ENCODE peak calls at places on chromosomes 4 and X, in five cellular contexts. One of them, this sample, is unnamed. For H3K4me1, the result is how much of the 10 kb centered on the place peaks cover.

GRCh38 chr4:32135642-32136041 is 1415.5 kb downstream of the PCDH7 start:
- DNase-seq in Peyer's patch: no peak
- DNase-seq in K562: no peak
- DNase-seq in spleen: no peak
- DNase-seq in right lobe of liver: no peak
- DNase-seq in this sample: no peak

GRCh38 chrX:110409925-110410324 is 51.3 kb downstream of the RTL9 start:
- DNase-seq in Peyer's patch: no peak
- DNase-seq in K562: peak
- DNase-seq in spleen: no peak
- DNase-seq in right lobe of liver: no peak
- DNase-seq in this sample: no peak

GRCh38 chr4:165439981-165440380 is 61.2 kb downstream of the CPE start:
- DNase-seq in Peyer's patch: no peak
- DNase-seq in K562: no peak
- DNase-seq in spleen: no peak
- DNase-seq in right lobe of liver: no peak
- DNase-seq in this sample: no peak

GRCh38 chr4:55186123-55186522 is 60.7 kb upstream of the KDR start:
- DNase-seq in Peyer's patch: no peak
- DNase-seq in K562: no peak
- DNase-seq in spleen: no peak
- DNase-seq in right lobe of liver: no peak
- DNase-seq in this sample: no peak

GRCh38 chrX:896256-896655 is 265.7 kb downstream of the SHOX start:
- DNase-seq in Peyer's patch: no peak
- DNase-seq in K562: no peak
- DNase-seq in spleen: no peak
- DNase-seq in right lobe of liver: no peak
- DNase-seq in this sample: no peak

GRCh38 chrX:115689931-115690330 is 129.0 kb downstream of the PLS3 start:
- DNase-seq in Peyer's patch: no peak
- DNase-seq in K562: no peak
- DNase-seq in spleen: no peak
- DNase-seq in right lobe of liver: no peak
- DNase-seq in this sample: peak

GRCh38 chrX:39199429-39199828 is 398.2 kb downstream of the MID1IP1 start:
- DNase-seq in Peyer's patch: no peak
- DNase-seq in K562: no peak
- DNase-seq in spleen: no peak
- DNase-seq in right lobe of liver: no peak
- DNase-seq in this sample: no peak

GRCh38 chr4:76896731-76897521 is 1.0 kb downstream of the SOWAHB start:
- DNase-seq in Peyer's patch: peak
- DNase-seq in K562: no peak
- DNase-seq in spleen: no peak
- DNase-seq in right lobe of liver: peak
- DNase-seq in this sample: peak

GRCh38 chr4:71564775-71565174 is 219.1 kb downstream of the GC start:
- DNase-seq in Peyer's patch: no peak
- DNase-seq in K562: no peak
- DNase-seq in spleen: no peak
- DNase-seq in right lobe of liver: no peak
- DNase-seq in this sample: no peak

GRCh38 chrX:80335062-80335830 is 85.0 kb upstream of the TENT5D start:
- DNase-seq in Peyer's patch: peak
- DNase-seq in K562: peak
- DNase-seq in spleen: peak
- DNase-seq in right lobe of liver: peak
- DNase-seq in this sample: peak

GRCh38 chr4:151678048-151678853 is 82.6 kb downstream of the GATB start:
- DNase-seq in Peyer's patch: no peak
- DNase-seq in K562: no peak
- DNase-seq in spleen: no peak
- DNase-seq in right lobe of liver: no peak
- DNase-seq in this sample: no peak

GRCh38 chr4:8391972-8392371 is 48.6 kb downstream of the ACOX3 start:
- DNase-seq in Peyer's patch: peak
- DNase-seq in K562: no peak
- DNase-seq in spleen: no peak
- DNase-seq in right lobe of liver: no peak
- DNase-seq in this sample: no peak
- TF ChIP-seq POLR2A in Peyer's patch: no peak
- TF ChIP-seq POLR2A in K562: no peak
- TF ChIP-seq POLR2A in spleen: no peak
- TF ChIP-seq POLR2A in right lobe of liver: no peak
- TF ChIP-seq POLR2A in this sample: no peak

DNA sequence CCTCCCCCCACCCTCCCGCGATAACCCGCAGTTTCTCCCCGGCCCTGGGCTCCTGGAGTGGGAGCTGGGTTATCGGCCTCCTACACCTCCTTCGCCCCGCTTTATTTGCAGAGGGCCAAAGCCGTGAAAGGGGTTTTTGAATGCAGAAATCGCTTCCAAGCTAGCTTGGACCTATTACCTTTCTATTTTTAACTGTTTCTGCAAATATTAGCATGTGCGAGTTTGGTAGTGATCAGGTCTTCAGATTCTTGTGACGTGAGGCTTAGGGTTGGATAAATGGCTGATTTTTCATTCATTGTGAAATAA is 1.3 kb downstream of the USP9X start:
- DNase-seq in Peyer's patch: no peak
- DNase-seq in K562: peak
- DNase-seq in spleen: no peak
- DNase-seq in right lobe of liver: no peak
- DNase-seq in this sample: peak
- H3K4me3 ChIP-seq in Peyer's patch: peak
- H3K4me3 ChIP-seq in K562: peak
- H3K4me3 ChIP-seq in spleen: peak
- H3K4me3 ChIP-seq in right lobe of liver: peak
- H3K4me3 ChIP-seq in this sample: peak

GRCh38 chr4:185801471-185801870 is 10.5 kb downstream of the SORBS2 start:
- DNase-seq in Peyer's patch: no peak
- DNase-seq in K562: no peak
- DNase-seq in spleen: no peak
- DNase-seq in right lobe of liver: no peak
- DNase-seq in this sample: no peak
- H3K4me1 ChIP-seq in Peyer's patch: under half
- H3K4me1 ChIP-seq in K562: under half
- H3K4me1 ChIP-seq in spleen: under half
- H3K4me1 ChIP-seq in right lobe of liver: under half
- H3K4me1 ChIP-seq in this sample: under half

DNA sequence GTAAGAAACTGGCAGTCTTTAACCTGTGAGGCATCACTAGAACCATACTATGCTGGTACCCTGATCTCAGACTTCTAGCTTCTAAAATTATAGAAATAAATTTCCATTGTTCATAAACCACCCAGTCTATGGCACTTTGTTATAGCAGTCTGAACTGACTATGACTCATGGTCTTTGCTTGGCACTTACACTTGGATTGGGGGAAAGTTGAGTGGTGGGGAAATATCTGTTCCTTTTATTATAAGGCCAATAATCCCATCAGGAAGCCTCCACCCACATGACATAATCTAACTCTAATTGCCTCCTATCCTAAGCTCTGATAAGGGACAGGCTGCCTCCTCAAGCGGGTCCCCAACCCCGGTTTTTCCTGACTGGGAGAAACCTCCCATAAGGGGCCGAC is 61.4 kb upstream of the PACRGL start:
- DNase-seq in Peyer's patch: no peak
- DNase-seq in K562: no peak
- DNase-seq in spleen: no peak
- DNase-seq in right lobe of liver: no peak
- DNase-seq in this sample: no peak
- TF ChIP-seq POLR2A in Peyer's patch: no peak
- TF ChIP-seq POLR2A in K562: no peak
- TF ChIP-seq POLR2A in spleen: no peak
- TF ChIP-seq POLR2A in right lobe of liver: no peak
- TF ChIP-seq POLR2A in this sample: no peak

GRCh38 chr4:155371432-155372043 is 5.2 kb downstream of the MAP9 start:
- DNase-seq in Peyer's patch: no peak
- DNase-seq in K562: peak
- DNase-seq in spleen: no peak
- DNase-seq in right lobe of liver: no peak
- DNase-seq in this sample: no peak

GRCh38 chr4:155376387-155377268 is at the start of gene MAP9:
- DNase-seq in Peyer's patch: peak
- DNase-seq in K562: peak
- DNase-seq in spleen: peak
- DNase-seq in right lobe of liver: peak
- DNase-seq in this sample: peak

GRCh38 chr4:155377281-155377680 is 516 bp upstream of the MAP9 start:
- DNase-seq in Peyer's patch: no peak
- DNase-seq in K562: no peak
- DNase-seq in spleen: no peak
- DNase-seq in right lobe of liver: no peak
- DNase-seq in this sample: no peak
- H3K4me3 ChIP-seq in Peyer's patch: peak
- H3K4me3 ChIP-seq in K562: no peak
- H3K4me3 ChIP-seq in spleen: no peak
- H3K4me3 ChIP-seq in right lobe of liver: peak
- H3K4me3 ChIP-seq in this sample: peak

GRCh38 chr4:15653430-15653829 is 1.7 kb downstream of the FBXL5 start:
- DNase-seq in Peyer's patch: no peak
- DNase-seq in K562: no peak
- DNase-seq in spleen: no peak
- DNase-seq in right lobe of liver: no peak
- DNase-seq in this sample: no peak

GRCh38 chr4:15652191-15652590 is 3.0 kb downstream of the FBXL5 start:
- DNase-seq in Peyer's patch: no peak
- DNase-seq in K562: no peak
- DNase-seq in spleen: no peak
- DNase-seq in right lobe of liver: no peak
- DNase-seq in this sample: no peak

GRCh38 chr4:15655223-15656037 is at the start of gene FBXL5:
- DNase-seq in Peyer's patch: peak
- DNase-seq in K562: peak
- DNase-seq in spleen: peak
- DNase-seq in right lobe of liver: peak
- DNase-seq in this sample: peak

GRCh38 chr4:15654556-15655222 is 468 bp downstream of the FBXL5 start:
- DNase-seq in Peyer's patch: peak
- DNase-seq in K562: peak
- DNase-seq in spleen: peak
- DNase-seq in right lobe of liver: peak
- DNase-seq in this sample: peak

GRCh38 chr4:15653864-15654391 is 1.2 kb downstream of the FBXL5 start:
- DNase-seq in Peyer's patch: no peak
- DNase-seq in K562: peak
- DNase-seq in spleen: no peak
- DNase-seq in right lobe of liver: no peak
- DNase-seq in this sample: no peak
- H3K4me1 ChIP-seq in Peyer's patch: under half
- H3K4me1 ChIP-seq in K562: under half
- H3K4me1 ChIP-seq in spleen: half or more
- H3K4me1 ChIP-seq in right lobe of liver: under half
- H3K4me1 ChIP-seq in this sample: under half

GRCh38 chr4:184344435-184344834 is 126.8 kb upstream of the ENPP6 start:
- DNase-seq in Peyer's patch: no peak
- DNase-seq in K562: no peak
- DNase-seq in spleen: no peak
- DNase-seq in right lobe of liver: no peak
- DNase-seq in this sample: no peak

GRCh38 chr4:184344899-184345572 is 127.4 kb upstream of the ENPP6 start:
- DNase-seq in Peyer's patch: no peak
- DNase-seq in K562: no peak
- DNase-seq in spleen: peak
- DNase-seq in right lobe of liver: peak
- DNase-seq in this sample: no peak

GRCh38 chr4:184345573-184345922 is 127.9 kb upstream of the ENPP6 start:
- DNase-seq in Peyer's patch: peak
- DNase-seq in K562: peak
- DNase-seq in spleen: peak
- DNase-seq in right lobe of liver: peak
- DNase-seq in this sample: peak

GRCh38 chr4:184342167-184342856 is 124.6 kb upstream of the ENPP6 start:
- DNase-seq in Peyer's patch: no peak
- DNase-seq in K562: no peak
- DNase-seq in spleen: no peak
- DNase-seq in right lobe of liver: no peak
- DNase-seq in this sample: no peak

GRCh38 chr4:184343400-184344177 is 125.9 kb upstream of the ENPP6 start:
- DNase-seq in Peyer's patch: peak
- DNase-seq in K562: peak
- DNase-seq in spleen: peak
- DNase-seq in right lobe of liver: peak
- DNase-seq in this sample: peak
- TF ChIP-seq POLR2A in Peyer's patch: peak
- TF ChIP-seq POLR2A in K562: peak
- TF ChIP-seq POLR2A in spleen: no peak
- TF ChIP-seq POLR2A in right lobe of liver: peak
- TF ChIP-seq POLR2A in this sample: peak